ENCODE peak calls at places on chromosomes 5 and 9, in five cellular contexts. One of them, this sample, is unnamed. For H3K4me1, the result is how much of the 10 kb centered on the place peaks cover.

GRCh38 chr9:77384406-77384805 is 207.1 kb downstream of the VPS13A start:
- DNase-seq in HAP-1: no peak
- DNase-seq in ovary: no peak
- DNase-seq in spleen: no peak
- DNase-seq in adrenal gland: no peak
- DNase-seq in this sample: no peak

GRCh38 chr5:141915881-141916336 is 7.8 kb upstream of the DELE1 start:
- DNase-seq in HAP-1: no peak
- DNase-seq in ovary: no peak
- DNase-seq in spleen: no peak
- DNase-seq in adrenal gland: no peak
- DNase-seq in this sample: no peak

GRCh38 chr5:132525299-132525724 is 18.0 kb downstream of the IL5 start:
- DNase-seq in HAP-1: no peak
- DNase-seq in ovary: no peak
- DNase-seq in spleen: no peak
- DNase-seq in adrenal gland: no peak
- DNase-seq in this sample: no peak

GRCh38 chr5:113608113-113608551 is 94.6 kb downstream of the YTHDC2 start:
- DNase-seq in HAP-1: no peak
- DNase-seq in ovary: no peak
- DNase-seq in spleen: no peak
- DNase-seq in adrenal gland: no peak
- DNase-seq in this sample: no peak

GRCh38 chr5:52269395-52269794 is 518.3 kb upstream of the ITGA1 start:
- DNase-seq in HAP-1: peak
- DNase-seq in ovary: no peak
- DNase-seq in spleen: no peak
- DNase-seq in adrenal gland: no peak
- DNase-seq in this sample: no peak

GRCh38 chr9:89323257-89323841 is 5.0 kb downstream of the SECISBP2 start:
- DNase-seq in HAP-1: no peak
- DNase-seq in ovary: no peak
- DNase-seq in spleen: no peak
- DNase-seq in adrenal gland: no peak
- DNase-seq in this sample: no peak

GRCh38 chr5:180816608-180817534 is 14.3 kb upstream of the MGAT1 start:
- DNase-seq in HAP-1: peak
- DNase-seq in ovary: peak
- DNase-seq in spleen: no peak
- DNase-seq in adrenal gland: no peak
- DNase-seq in this sample: no peak

GRCh38 chr9:99056876-99057664 is 47.8 kb upstream of the TGFBR1 start:
- DNase-seq in HAP-1: no peak
- DNase-seq in ovary: no peak
- DNase-seq in spleen: no peak
- DNase-seq in adrenal gland: no peak
- DNase-seq in this sample: no peak

GRCh38 chr9:106535439-106535838 is 327.5 kb upstream of the ZNF462 start:
- DNase-seq in HAP-1: no peak
- DNase-seq in ovary: no peak
- DNase-seq in spleen: no peak
- DNase-seq in adrenal gland: no peak
- DNase-seq in this sample: no peak

GRCh38 chr5:66959668-66960067 is 236.9 kb downstream of the CD180 start:
- DNase-seq in HAP-1: no peak
- DNase-seq in ovary: no peak
- DNase-seq in spleen: no peak
- DNase-seq in adrenal gland: no peak
- DNase-seq in this sample: no peak

GRCh38 chr5:96338089-96338488 is 95.0 kb downstream of the PCSK1 start:
- DNase-seq in HAP-1: no peak
- DNase-seq in ovary: no peak
- DNase-seq in spleen: no peak
- DNase-seq in adrenal gland: no peak
- DNase-seq in this sample: no peak

GRCh38 chr9:83473488-83473971 is 64.7 kb downstream of the FRMD3 start:
- DNase-seq in HAP-1: no peak
- DNase-seq in ovary: no peak
- DNase-seq in spleen: no peak
- DNase-seq in adrenal gland: no peak
- DNase-seq in this sample: no peak

GRCh38 chr9:136531904-136532798 is 13.7 kb downstream of the NOTCH1 start:
- DNase-seq in HAP-1: no peak
- DNase-seq in ovary: no peak
- DNase-seq in spleen: no peak
- DNase-seq in adrenal gland: no peak
- DNase-seq in this sample: no peak
- H3K4me1 ChIP-seq in HAP-1: under half
- H3K4me1 ChIP-seq in ovary: under half
- H3K4me1 ChIP-seq in spleen: half or more
- H3K4me1 ChIP-seq in adrenal gland: under half
- H3K4me1 ChIP-seq in this sample: under half

GRCh38 chr5:74638776-74639537 is 1.6 kb downstream of the ENC1 start:
- DNase-seq in HAP-1: no peak
- DNase-seq in ovary: no peak
- DNase-seq in spleen: no peak
- DNase-seq in adrenal gland: no peak
- DNase-seq in this sample: no peak
- H3K4me1 ChIP-seq in HAP-1: under half
- H3K4me1 ChIP-seq in ovary: under half
- H3K4me1 ChIP-seq in spleen: half or more
- H3K4me1 ChIP-seq in adrenal gland: under half
- H3K4me1 ChIP-seq in this sample: under half

DNA sequence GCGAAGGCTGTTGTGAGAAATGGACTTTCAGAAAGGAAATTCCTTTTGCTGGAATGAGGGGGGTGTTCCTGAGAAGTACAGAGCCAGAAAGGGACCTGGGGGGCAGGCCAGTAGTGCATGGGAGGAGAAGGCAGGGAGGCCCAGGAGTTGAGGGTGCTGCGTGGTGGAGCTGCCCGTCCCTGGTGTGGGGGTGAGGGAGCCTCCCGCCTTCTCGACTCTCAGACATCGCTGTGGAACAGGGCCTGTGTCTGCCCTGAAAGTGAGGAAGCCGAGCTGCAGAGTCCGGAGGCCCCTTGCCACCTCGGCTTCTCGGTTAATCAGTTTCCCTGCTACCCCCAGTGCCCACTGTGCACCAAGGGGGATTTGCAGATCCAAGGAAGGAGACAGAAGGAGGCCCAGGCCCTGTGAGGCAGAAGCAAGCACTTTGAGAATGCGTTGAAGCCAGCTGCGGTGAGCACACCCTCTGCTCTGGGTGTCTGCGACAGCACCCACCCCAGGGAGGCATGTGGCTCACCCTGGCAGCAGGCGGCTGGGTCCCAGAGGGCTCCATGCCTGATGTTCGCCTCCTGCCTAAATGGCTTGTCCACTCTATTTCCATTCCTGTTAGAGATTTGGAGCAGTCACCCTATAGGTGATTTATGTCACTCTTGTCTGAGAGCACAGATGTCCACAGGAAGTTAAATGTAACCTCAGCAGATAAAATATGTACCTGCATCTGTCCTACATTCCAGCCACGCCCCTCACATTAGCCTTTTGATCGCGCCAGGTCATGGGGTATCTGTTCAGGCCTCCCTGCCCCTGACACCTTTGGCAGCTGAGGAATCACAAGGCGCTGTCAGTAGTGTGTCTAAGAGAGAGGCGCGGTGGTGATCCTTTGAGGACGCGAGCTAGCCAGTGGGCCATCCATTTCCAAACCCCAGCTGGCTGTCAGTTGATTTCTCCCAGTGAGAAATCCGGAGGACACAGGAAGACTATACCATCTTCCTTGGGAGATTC is 28.3 kb downstream of the PTGES2 start:
- DNase-seq in HAP-1: no peak
- DNase-seq in ovary: no peak
- DNase-seq in spleen: peak
- DNase-seq in adrenal gland: peak
- DNase-seq in this sample: no peak
- H3K4me1 ChIP-seq in HAP-1: under half
- H3K4me1 ChIP-seq in ovary: half or more
- H3K4me1 ChIP-seq in spleen: half or more
- H3K4me1 ChIP-seq in adrenal gland: half or more
- H3K4me1 ChIP-seq in this sample: under half

GRCh38 chr5:127830157-127830556 is 127.0 kb downstream of the CCDC192 start:
- DNase-seq in HAP-1: no peak
- DNase-seq in ovary: no peak
- DNase-seq in spleen: no peak
- DNase-seq in adrenal gland: no peak
- DNase-seq in this sample: no peak
- H3K4me1 ChIP-seq in HAP-1: under half
- H3K4me1 ChIP-seq in ovary: under half
- H3K4me1 ChIP-seq in spleen: under half
- H3K4me1 ChIP-seq in adrenal gland: under half
- H3K4me1 ChIP-seq in this sample: under half

DNA sequence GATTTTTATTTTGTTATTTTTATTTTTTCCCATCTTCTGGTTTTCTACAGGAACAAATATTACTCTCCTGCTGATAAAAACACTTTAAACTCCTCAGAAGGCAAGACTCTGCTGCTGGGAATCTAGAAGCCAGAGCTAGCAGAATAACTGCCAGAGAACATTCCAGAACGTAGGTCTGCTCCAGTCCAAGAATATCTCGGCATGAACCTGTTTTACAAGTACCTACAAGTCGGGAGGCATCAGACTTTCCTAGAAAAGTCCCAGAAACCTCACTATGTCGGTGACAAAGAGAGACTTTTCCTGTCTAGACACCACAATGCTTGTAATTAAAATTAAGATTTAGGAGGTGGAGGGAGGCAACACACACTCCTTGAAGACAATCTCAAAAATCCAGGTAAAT is 41.4 kb downstream of the FABP6 start:
- DNase-seq in HAP-1: no peak
- DNase-seq in ovary: no peak
- DNase-seq in spleen: no peak
- DNase-seq in adrenal gland: no peak
- DNase-seq in this sample: no peak
- H3K4me1 ChIP-seq in HAP-1: under half
- H3K4me1 ChIP-seq in ovary: under half
- H3K4me1 ChIP-seq in spleen: half or more
- H3K4me1 ChIP-seq in adrenal gland: under half
- H3K4me1 ChIP-seq in this sample: under half

GRCh38 chr9:128124873-128125574 is 2.5 kb downstream of the PTGES2 start:
- DNase-seq in HAP-1: peak
- DNase-seq in ovary: peak
- DNase-seq in spleen: peak
- DNase-seq in adrenal gland: peak
- DNase-seq in this sample: peak

GRCh38 chr9:128122809-128123175 is 4.7 kb downstream of the PTGES2 start:
- DNase-seq in HAP-1: no peak
- DNase-seq in ovary: peak
- DNase-seq in spleen: peak
- DNase-seq in adrenal gland: no peak
- DNase-seq in this sample: no peak

GRCh38 chr9:128125575-128126354 is 1.8 kb downstream of the PTGES2 start:
- DNase-seq in HAP-1: no peak
- DNase-seq in ovary: peak
- DNase-seq in spleen: peak
- DNase-seq in adrenal gland: peak
- DNase-seq in this sample: no peak

GRCh38 chr9:128123451-128124080 is 4.0 kb downstream of the PTGES2 start:
- DNase-seq in HAP-1: no peak
- DNase-seq in ovary: peak
- DNase-seq in spleen: peak
- DNase-seq in adrenal gland: no peak
- DNase-seq in this sample: no peak

GRCh38 chr9:128124451-128124850 is 3.1 kb downstream of the PTGES2 start:
- DNase-seq in HAP-1: no peak
- DNase-seq in ovary: peak
- DNase-seq in spleen: peak
- DNase-seq in adrenal gland: no peak
- DNase-seq in this sample: no peak
- H3K4me1 ChIP-seq in HAP-1: under half
- H3K4me1 ChIP-seq in ovary: under half
- H3K4me1 ChIP-seq in spleen: under half
- H3K4me1 ChIP-seq in adrenal gland: under half
- H3K4me1 ChIP-seq in this sample: under half

DNA sequence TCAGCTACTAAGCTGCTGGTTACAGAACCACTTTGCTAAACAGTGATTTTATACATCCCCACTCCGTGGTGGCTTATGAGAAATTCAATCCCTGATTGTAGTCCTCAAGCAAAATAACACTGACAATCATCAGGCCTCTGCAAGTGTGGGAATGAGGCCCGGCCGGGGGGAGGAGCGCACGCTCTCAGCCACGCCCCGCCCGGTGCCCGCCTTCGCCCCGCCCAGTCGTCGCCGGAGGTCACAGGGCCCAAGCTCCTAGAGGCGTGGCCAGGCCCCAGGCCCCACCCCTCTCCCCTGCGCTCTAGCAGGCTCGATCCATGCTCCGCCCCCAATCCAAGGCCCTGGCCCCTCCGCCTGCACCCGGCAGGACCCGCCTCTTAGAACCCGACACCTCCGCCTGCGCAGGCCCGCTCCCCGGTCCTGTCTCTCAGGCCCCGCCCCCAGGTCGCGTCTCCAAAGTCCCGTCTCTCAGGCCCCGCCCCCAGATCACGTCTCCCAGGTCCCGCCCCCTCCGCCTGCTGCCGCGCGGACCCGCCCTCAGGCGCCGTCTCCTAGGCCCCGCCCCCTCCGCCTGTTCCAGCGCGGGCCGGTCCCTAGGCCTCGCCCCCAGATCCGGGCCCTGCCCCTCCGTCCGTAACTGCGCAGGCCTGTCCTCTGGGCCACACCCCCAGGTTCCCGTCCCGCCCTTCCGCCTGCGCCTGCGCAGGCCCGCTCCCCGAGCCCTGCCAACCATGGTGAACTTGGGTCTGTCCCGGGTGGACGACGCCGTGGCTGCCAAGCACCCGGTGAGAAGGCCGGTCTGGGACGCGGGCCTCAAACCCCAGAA is at the start of gene TMEM141:
- DNase-seq in HAP-1: peak
- DNase-seq in ovary: peak
- DNase-seq in spleen: peak
- DNase-seq in adrenal gland: peak
- DNase-seq in this sample: no peak
- H3K4me1 ChIP-seq in HAP-1: under half
- H3K4me1 ChIP-seq in ovary: under half
- H3K4me1 ChIP-seq in spleen: under half
- H3K4me1 ChIP-seq in adrenal gland: under half
- H3K4me1 ChIP-seq in this sample: under half

This sample was measured in iPS DF 6.9.